ENCODE peak calls at places on chromosome 6, in four cellular contexts. W is fibroblast of lung, H is OCI-LY7, U is heart right ventricle. Z is an unnamed sample.

GRCh38 chr6:42136508-42137191 is 5.8 kb downstream of the C6orf132 start:
- DNase-seq in H (peak; percentile 75), U (no peak), W (peak; percentile 41), Z (peak; percentile 77)

GRCh38 chr6:15948930-15949900 is 179.7 kb upstream of the MYLIP start:
- DNase-seq in U (no peak), W (no peak), H (no peak), Z (peak; percentile 47)

GRCh38 chr6:25485820-25486559 is 166.0 kb upstream of the SCGN start:
- DNase-seq in H (no peak), U (peak; percentile 50), W (peak; percentile 12), Z (no peak)

GRCh38 chr6:158938811-158939254 is 61.2 kb downstream of the RSPH3 start:
- DNase-seq in U (peak; percentile 11), H (peak; percentile 48), W (no peak), Z (no peak)

GRCh38 chr6:47092249-47092648 is 50.1 kb upstream of the ADGRF1 start:
- DNase-seq in U (no peak), W (peak; percentile 66), H (no peak), Z (no peak)

GRCh38 chr6:105765239-105765638 is 320.9 kb upstream of the PRDM1 start:
- DNase-seq in W (no peak), H (no peak), U (no peak), Z (no peak)

GRCh38 chr6:120478650-120479049 is 855.6 kb downstream of the TBC1D32 start:
- DNase-seq in H (no peak), W (no peak), U (no peak), Z (no peak)

GRCh38 chr6:166449036-166449435 is 66.3 kb upstream of the MPC1 start:
- DNase-seq in W (no peak), H (no peak), U (no peak), Z (no peak)

GRCh38 chr6:111846061-111846460 is 27.2 kb downstream of the FYN start:
- DNase-seq in W (no peak), H (no peak), U (no peak), Z (no peak)

GRCh38 chr6:27871919-27872633 is 40.1 kb downstream of the OR2B2 start:
- DNase-seq in H (peak; percentile 95), U (peak; percentile 36), W (peak; percentile 99), Z (peak; percentile 99)

GRCh38 chr6:16273266-16273665 is 34.9 kb downstream of the GMPR start:
- DNase-seq in W (peak; percentile 76), H (no peak), U (no peak), Z (peak; percentile 66)

GRCh38 chr6:107318100-107318736 is 141.1 kb downstream of the PDSS2 start:
- DNase-seq in H (peak; percentile 80), W (peak; percentile 71), U (peak; percentile 20), Z (peak; percentile 80)

GRCh38 chr6:132959927-132960326 is 145.6 kb downstream of the RPS12 start:
- DNase-seq in U (no peak), H (no peak), W (no peak), Z (no peak)

GRCh38 chr6:45200510-45200909 is 127.6 kb upstream of the RUNX2 start:
- DNase-seq in U (no peak), W (no peak), H (no peak), Z (no peak)

GRCh38 chr6:154578004-154578559 is 67.6 kb upstream of the CNKSR3 start:
- DNase-seq in H (no peak), U (no peak), W (no peak), Z (no peak)

DNA sequence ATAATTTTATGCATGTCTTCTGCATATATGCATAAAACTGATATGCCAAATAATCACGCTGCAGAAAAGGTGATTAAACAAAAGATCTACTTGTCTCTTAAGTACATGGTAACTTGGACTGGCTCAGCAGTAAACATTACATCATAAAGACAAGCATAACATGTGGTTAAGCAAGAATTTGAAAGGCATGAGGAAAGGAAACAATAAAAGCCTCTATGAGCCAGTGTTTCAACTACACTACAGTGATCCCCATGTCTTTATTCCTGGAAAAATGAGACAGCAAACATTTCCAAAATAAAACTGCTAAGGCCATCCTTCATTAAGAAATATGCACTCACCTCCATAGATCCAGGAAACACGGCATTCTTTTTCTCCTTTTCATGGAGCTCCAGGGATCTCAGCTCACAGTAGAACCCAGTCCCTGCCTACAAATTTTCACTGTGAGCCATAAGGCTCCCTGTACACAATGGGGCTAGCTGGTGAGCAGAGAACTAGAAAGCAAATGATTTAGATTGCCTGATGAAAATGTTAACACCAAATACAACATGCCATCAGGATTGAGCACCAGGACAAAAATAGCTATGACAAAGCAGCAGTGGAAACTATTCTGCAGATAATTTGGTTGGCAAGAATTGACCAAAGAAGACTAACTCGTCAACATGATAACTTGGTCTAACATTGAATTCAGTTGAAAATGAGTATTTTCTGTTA is 156.1 kb downstream of the COL21A1 start:
- DNase-seq in W (peak; percentile 91), U (no peak), H (no peak), Z (peak; percentile 96)
- H3K4me3 ChIP-seq in W (no peak overlapping the region), U (peak overlapping the region; percentile 46), H (no peak overlapping the region), Z (no peak overlapping the region)

GRCh38 chr6:10081075-10081474 is 333.8 kb downstream of the TFAP2A start:
- DNase-seq in H (no peak), U (no peak), W (no peak), Z (no peak)

GRCh38 chr6:10080561-10080960 is 334.3 kb downstream of the TFAP2A start:
- DNase-seq in W (no peak), U (no peak), H (no peak), Z (no peak)

GRCh38 chr6:10082385-10082784 is 332.5 kb downstream of the TFAP2A start:
- DNase-seq in U (no peak), H (no peak), W (no peak), Z (no peak)

GRCh38 chr6:10081957-10082356 is 332.9 kb downstream of the TFAP2A start:
- DNase-seq in W (no peak), H (no peak), U (no peak), Z (no peak)

GRCh38 chr6:10084276-10084993 is 330.4 kb downstream of the TFAP2A start:
- DNase-seq in W (no peak), U (no peak), H (no peak), Z (no peak)
- TF ChIP-seq CTCF in W (no peak), U (no peak), H (no peak), Z (no peak)

GRCh38 chr6:170280689-170281045 is 10.2 kb downstream of the DLL1 start:
- DNase-seq in U (no peak), W (peak; percentile 5), H (no peak), Z (no peak)

GRCh38 chr6:170279426-170279825 is 11.5 kb downstream of the DLL1 start:
- DNase-seq in W (no peak), U (no peak), H (no peak), Z (no peak)

GRCh38 chr6:170278743-170279094 is 12.2 kb downstream of the DLL1 start:
- DNase-seq in H (peak; percentile 21), U (no peak), W (no peak), Z (no peak)

GRCh38 chr6:170281331-170282292 is 9.3 kb downstream of the DLL1 start:
- DNase-seq in W (no peak), U (peak; percentile 9), H (no peak), Z (no peak)

DNA sequence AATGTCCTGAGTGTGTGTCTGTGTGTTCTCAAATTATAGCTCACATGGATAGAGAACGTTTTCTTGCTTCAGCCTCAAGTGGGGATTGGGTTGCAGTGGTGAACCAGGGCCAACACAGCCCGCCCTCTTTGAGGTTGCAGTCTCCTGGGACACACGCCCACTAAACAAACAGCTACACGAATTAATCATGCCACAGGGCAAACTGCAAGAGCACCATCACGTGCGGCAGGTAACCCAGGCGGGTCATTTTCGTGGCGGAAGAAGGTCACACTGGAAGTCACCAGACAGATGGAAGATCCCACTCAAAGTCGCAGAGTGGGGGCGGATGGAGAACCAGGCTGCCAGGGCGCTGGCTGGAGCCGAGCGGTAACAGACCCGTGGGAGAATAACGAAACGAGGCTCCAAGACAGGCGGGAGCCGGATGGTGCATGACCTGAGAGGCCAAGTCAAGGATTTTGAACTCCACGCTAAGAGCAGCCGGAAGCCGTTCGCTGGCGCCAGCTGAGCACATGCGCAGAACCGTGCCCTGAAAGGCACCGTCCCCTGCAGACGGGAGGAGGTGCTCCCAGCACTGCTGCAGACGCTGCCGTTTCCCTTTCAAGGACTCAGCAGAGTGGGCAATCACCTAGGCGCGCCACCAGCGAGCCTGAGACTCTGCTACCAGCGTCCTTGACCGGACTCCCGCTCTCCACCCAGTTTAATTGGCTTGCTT is 10.7 kb downstream of the DLL1 start:
- DNase-seq in W (peak; percentile 14), H (no peak), U (peak; percentile 70), Z (peak; percentile 21)
- H3K4me3 ChIP-seq in W (peak overlapping the region; percentile 11), H (no peak overlapping the region), U (peak overlapping the region; percentile 31), Z (peak overlapping the region; percentile 37)

GRCh38 chr6:38570750-38571149 is 69.0 kb downstream of the BTBD9 start:
- DNase-seq in H (peak; percentile 22), W (peak; percentile 61), U (no peak), Z (peak; percentile 66)
- TF ChIP-seq CTCF in H (peak; percentile 77), W (no peak), U (peak; percentile 31), Z (peak; percentile 58)

GRCh38 chr6:90322976-90323474 is 26.4 kb upstream of the BACH2 start:
- DNase-seq in W (no peak), H (no peak), U (no peak), Z (no peak)

GRCh38 chr6:90333928-90334327 is 37.3 kb upstream of the BACH2 start:
- DNase-seq in H (no peak), W (no peak), U (no peak), Z (no peak)

GRCh38 chr6:90326404-90327057 is 29.9 kb upstream of the BACH2 start:
- DNase-seq in W (no peak), H (no peak), U (no peak), Z (no peak)

GRCh38 chr6:90329397-90330077 is 32.9 kb upstream of the BACH2 start:
- DNase-seq in U (no peak), H (no peak), W (no peak), Z (no peak)

DNA sequence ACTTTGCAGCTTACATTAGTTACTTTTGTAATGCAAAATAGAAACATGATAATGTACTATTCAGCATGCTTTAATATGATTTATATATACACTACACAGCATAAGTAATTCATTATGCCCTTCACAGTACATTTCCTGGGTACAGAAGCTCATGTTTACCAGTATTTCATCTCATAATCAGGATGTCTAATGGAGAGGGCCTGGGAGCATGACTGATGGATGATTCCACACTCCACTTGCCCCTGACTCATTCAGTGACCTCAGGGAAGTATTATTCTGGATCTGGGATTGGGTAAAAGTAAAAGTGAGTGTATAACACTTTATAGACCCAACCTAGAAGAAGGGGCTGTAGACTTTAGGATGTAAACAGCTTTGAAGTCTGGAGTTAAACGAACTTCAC is 31.4 kb upstream of the BACH2 start:
- DNase-seq in U (no peak), H (no peak), W (peak; percentile 40), Z (no peak)
- H3K4me3 ChIP-seq in U (no peak overlapping the region), H (no peak overlapping the region), W (no peak overlapping the region), Z (no peak overlapping the region)